ENCODE peak calls at places on chromosome 9, in eight cellular contexts. One of them, this sample, is unnamed. For H3K4me1, the result is how much of the 10 kb centered on the place peaks cover.

GRCh38 chr9:123027517-123027916 is 6.0 kb upstream of the GPR21 start:
- DNase-seq in HCT116: no peak
- DNase-seq in PC-3: no peak
- DNase-seq in SK-N-SH: no peak
- DNase-seq in hepatocyte: no peak
- DNase-seq in GM23338: no peak
- DNase-seq in OCI-LY7: no peak
- DNase-seq in neural progenitor cell: no peak
- DNase-seq in this sample: no peak

GRCh38 chr9:38035873-38036272 is 33.2 kb downstream of the SHB start:
- DNase-seq in HCT116: no peak
- DNase-seq in PC-3: peak
- DNase-seq in SK-N-SH: no peak
- DNase-seq in hepatocyte: no peak
- DNase-seq in GM23338: no peak
- DNase-seq in OCI-LY7: no peak
- DNase-seq in neural progenitor cell: no peak
- DNase-seq in this sample: peak

GRCh38 chr9:133519693-133520092 is 5.1 kb downstream of the MYMK start:
- DNase-seq in HCT116: no peak
- DNase-seq in PC-3: peak
- DNase-seq in SK-N-SH: no peak
- DNase-seq in hepatocyte: no peak
- DNase-seq in GM23338: no peak
- DNase-seq in OCI-LY7: no peak
- DNase-seq in neural progenitor cell: no peak
- DNase-seq in this sample: peak

GRCh38 chr9:81028504-81028903 is 660.8 kb downstream of the TLE1 start:
- DNase-seq in HCT116: peak
- DNase-seq in PC-3: peak
- DNase-seq in SK-N-SH: no peak
- DNase-seq in hepatocyte: no peak
- DNase-seq in GM23338: no peak
- DNase-seq in OCI-LY7: no peak
- DNase-seq in neural progenitor cell: no peak
- DNase-seq in this sample: peak

GRCh38 chr9:36049408-36049807 is 12.7 kb downstream of the RECK start:
- DNase-seq in HCT116: no peak
- DNase-seq in PC-3: no peak
- DNase-seq in SK-N-SH: no peak
- DNase-seq in hepatocyte: no peak
- DNase-seq in GM23338: peak
- DNase-seq in OCI-LY7: no peak
- DNase-seq in neural progenitor cell: peak
- DNase-seq in this sample: no peak

GRCh38 chr9:83327323-83327722 is 210.9 kb downstream of the FRMD3 start:
- DNase-seq in HCT116: no peak
- DNase-seq in PC-3: no peak
- DNase-seq in SK-N-SH: peak
- DNase-seq in hepatocyte: peak
- DNase-seq in GM23338: peak
- DNase-seq in OCI-LY7: no peak
- DNase-seq in neural progenitor cell: peak
- DNase-seq in this sample: peak

GRCh38 chr9:77464591-77465125 is 183.5 kb downstream of the GNA14 start:
- DNase-seq in HCT116: no peak
- DNase-seq in PC-3: no peak
- DNase-seq in SK-N-SH: no peak
- DNase-seq in hepatocyte: no peak
- DNase-seq in GM23338: no peak
- DNase-seq in OCI-LY7: no peak
- DNase-seq in neural progenitor cell: no peak
- DNase-seq in this sample: no peak

GRCh38 chr9:88653926-88654325 is 118.9 kb downstream of the NXNL2 start:
- DNase-seq in HCT116: no peak
- DNase-seq in PC-3: no peak
- DNase-seq in SK-N-SH: no peak
- DNase-seq in hepatocyte: no peak
- DNase-seq in GM23338: no peak
- DNase-seq in OCI-LY7: no peak
- DNase-seq in neural progenitor cell: no peak
- DNase-seq in this sample: peak

GRCh38 chr9:118170032-118170955 is 466.1 kb downstream of the TLR4 start:
- DNase-seq in HCT116: no peak
- DNase-seq in PC-3: peak
- DNase-seq in SK-N-SH: peak
- DNase-seq in hepatocyte: peak
- DNase-seq in GM23338: peak
- DNase-seq in OCI-LY7: peak
- DNase-seq in neural progenitor cell: peak
- DNase-seq in this sample: peak

GRCh38 chr9:31574006-31574750 is 810.3 kb upstream of the ACO1 start:
- DNase-seq in HCT116: no peak
- DNase-seq in PC-3: peak
- DNase-seq in SK-N-SH: no peak
- DNase-seq in hepatocyte: peak
- DNase-seq in GM23338: no peak
- DNase-seq in OCI-LY7: no peak
- DNase-seq in neural progenitor cell: no peak
- DNase-seq in this sample: no peak

GRCh38 chr9:76926324-76926731 is 20.4 kb upstream of the PRUNE2 start:
- DNase-seq in HCT116: no peak
- DNase-seq in PC-3: peak
- DNase-seq in SK-N-SH: no peak
- DNase-seq in hepatocyte: no peak
- DNase-seq in GM23338: no peak
- DNase-seq in OCI-LY7: no peak
- DNase-seq in neural progenitor cell: no peak
- DNase-seq in this sample: peak

GRCh38 chr9:16139781-16140180 is 586.9 kb downstream of the CCDC171 start:
- DNase-seq in HCT116: no peak
- DNase-seq in PC-3: no peak
- DNase-seq in SK-N-SH: no peak
- DNase-seq in hepatocyte: no peak
- DNase-seq in GM23338: no peak
- DNase-seq in OCI-LY7: no peak
- DNase-seq in neural progenitor cell: no peak
- DNase-seq in this sample: peak

GRCh38 chr9:30943446-30944232 is 1440.8 kb upstream of the ACO1 start:
- DNase-seq in HCT116: no peak
- DNase-seq in PC-3: no peak
- DNase-seq in SK-N-SH: no peak
- DNase-seq in hepatocyte: peak
- DNase-seq in GM23338: no peak
- DNase-seq in OCI-LY7: no peak
- DNase-seq in neural progenitor cell: no peak
- DNase-seq in this sample: no peak

GRCh38 chr9:84138543-84138942 is 157.9 kb downstream of the RMI1 start:
- DNase-seq in HCT116: no peak
- DNase-seq in PC-3: no peak
- DNase-seq in SK-N-SH: no peak
- DNase-seq in hepatocyte: no peak
- DNase-seq in GM23338: no peak
- DNase-seq in OCI-LY7: no peak
- DNase-seq in neural progenitor cell: no peak
- DNase-seq in this sample: no peak

GRCh38 chr9:89744730-89745129 is 139.9 kb downstream of the GADD45G start:
- DNase-seq in HCT116: no peak
- DNase-seq in PC-3: peak
- DNase-seq in SK-N-SH: no peak
- DNase-seq in hepatocyte: no peak
- DNase-seq in GM23338: no peak
- DNase-seq in OCI-LY7: peak
- DNase-seq in neural progenitor cell: no peak
- DNase-seq in this sample: no peak

GRCh38 chr9:2411459-2412215 is 209.9 kb upstream of the VLDLR start:
- DNase-seq in HCT116: no peak
- DNase-seq in PC-3: peak
- DNase-seq in SK-N-SH: no peak
- DNase-seq in hepatocyte: no peak
- DNase-seq in GM23338: peak
- DNase-seq in OCI-LY7: no peak
- DNase-seq in neural progenitor cell: peak
- DNase-seq in this sample: peak

GRCh38 chr9:96137666-96138429 is 164.1 kb downstream of the HSD17B3 start:
- DNase-seq in HCT116: no peak
- DNase-seq in PC-3: no peak
- DNase-seq in SK-N-SH: no peak
- DNase-seq in hepatocyte: no peak
- DNase-seq in GM23338: no peak
- DNase-seq in OCI-LY7: no peak
- DNase-seq in neural progenitor cell: no peak
- DNase-seq in this sample: peak

GRCh38 chr9:96138616-96139015 is 163.4 kb downstream of the HSD17B3 start:
- DNase-seq in HCT116: no peak
- DNase-seq in PC-3: no peak
- DNase-seq in SK-N-SH: no peak
- DNase-seq in hepatocyte: no peak
- DNase-seq in GM23338: no peak
- DNase-seq in OCI-LY7: no peak
- DNase-seq in neural progenitor cell: no peak
- DNase-seq in this sample: no peak

GRCh38 chr9:96141666-96142065 is 160.3 kb downstream of the HSD17B3 start:
- DNase-seq in HCT116: no peak
- DNase-seq in PC-3: no peak
- DNase-seq in SK-N-SH: no peak
- DNase-seq in hepatocyte: no peak
- DNase-seq in GM23338: no peak
- DNase-seq in OCI-LY7: no peak
- DNase-seq in neural progenitor cell: no peak
- DNase-seq in this sample: peak

GRCh38 chr9:96140401-96141180 is 161.4 kb downstream of the HSD17B3 start:
- DNase-seq in HCT116: no peak
- DNase-seq in PC-3: no peak
- DNase-seq in SK-N-SH: no peak
- DNase-seq in hepatocyte: peak
- DNase-seq in GM23338: peak
- DNase-seq in OCI-LY7: no peak
- DNase-seq in neural progenitor cell: peak
- DNase-seq in this sample: peak

DNA sequence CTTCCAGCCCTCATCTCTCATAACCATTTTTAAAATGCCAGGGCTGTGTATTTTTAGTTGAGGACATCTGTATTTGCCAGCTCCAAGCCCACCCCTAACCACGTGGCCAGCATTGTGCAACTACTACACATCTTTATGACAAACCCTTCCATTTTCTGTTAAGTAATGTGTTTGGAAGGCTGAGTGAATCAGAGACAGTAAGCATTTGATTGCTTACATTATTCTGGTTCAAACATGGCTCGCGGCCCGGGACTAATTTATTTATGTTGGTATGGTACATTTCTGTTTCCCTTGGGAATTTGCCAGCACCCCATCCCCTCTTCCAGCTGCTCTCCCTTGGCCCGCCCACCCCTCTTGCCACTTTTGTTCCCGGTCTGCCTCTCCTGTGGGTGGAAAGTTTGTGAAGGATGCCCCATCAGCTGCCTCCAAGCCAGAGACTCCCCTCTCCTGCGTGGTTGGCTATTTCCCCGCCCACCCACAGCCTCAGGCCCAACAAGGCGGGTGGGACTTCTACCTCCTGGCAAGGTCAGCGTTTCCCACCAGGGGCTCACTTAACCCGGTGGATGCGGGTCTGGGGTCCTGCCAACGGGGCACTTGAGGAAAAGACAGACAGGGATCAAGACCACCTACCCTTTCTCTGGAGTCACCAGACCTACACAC is 162.3 kb downstream of the HSD17B3 start:
- DNase-seq in HCT116: no peak
- DNase-seq in PC-3: peak
- DNase-seq in SK-N-SH: peak
- DNase-seq in hepatocyte: peak
- DNase-seq in GM23338: no peak
- DNase-seq in OCI-LY7: no peak
- DNase-seq in neural progenitor cell: no peak
- DNase-seq in this sample: peak
- H3K4me1 ChIP-seq in HCT116: under half
- H3K4me1 ChIP-seq in PC-3: under half
- H3K4me1 ChIP-seq in SK-N-SH: under half
- H3K4me1 ChIP-seq in hepatocyte: under half
- H3K4me1 ChIP-seq in GM23338: under half
- H3K4me1 ChIP-seq in OCI-LY7: under half
- H3K4me1 ChIP-seq in neural progenitor cell: under half
- H3K4me1 ChIP-seq in this sample: under half

GRCh38 chr9:106772523-106773290 is 90.3 kb upstream of the ZNF462 start:
- DNase-seq in HCT116: no peak
- DNase-seq in PC-3: no peak
- DNase-seq in SK-N-SH: no peak
- DNase-seq in hepatocyte: no peak
- DNase-seq in GM23338: no peak
- DNase-seq in OCI-LY7: no peak
- DNase-seq in neural progenitor cell: no peak
- DNase-seq in this sample: no peak
- H3K4me3 ChIP-seq in HCT116: no peak
- H3K4me3 ChIP-seq in PC-3: no peak
- H3K4me3 ChIP-seq in SK-N-SH: no peak
- H3K4me3 ChIP-seq in hepatocyte: no peak
- H3K4me3 ChIP-seq in GM23338: no peak
- H3K4me3 ChIP-seq in OCI-LY7: no peak
- H3K4me3 ChIP-seq in neural progenitor cell: no peak
- H3K4me3 ChIP-seq in this sample: no peak

GRCh38 chr9:24464321-24464951 is 81.3 kb downstream of the IZUMO3 start:
- DNase-seq in HCT116: no peak
- DNase-seq in PC-3: peak
- DNase-seq in SK-N-SH: no peak
- DNase-seq in hepatocyte: no peak
- DNase-seq in GM23338: peak
- DNase-seq in OCI-LY7: no peak
- DNase-seq in neural progenitor cell: no peak
- DNase-seq in this sample: peak
- TF ChIP-seq EZH2phosphoT487 in HCT116: no peak
- TF ChIP-seq EZH2phosphoT487 in PC-3: no peak
- TF ChIP-seq EZH2phosphoT487 in SK-N-SH: no peak
- TF ChIP-seq EZH2phosphoT487 in hepatocyte: no peak
- TF ChIP-seq EZH2phosphoT487 in GM23338: no peak
- TF ChIP-seq EZH2phosphoT487 in OCI-LY7: no peak
- TF ChIP-seq EZH2phosphoT487 in neural progenitor cell: no peak
- TF ChIP-seq EZH2phosphoT487 in this sample: no peak

GRCh38 chr9:134666801-134667200 is 25.2 kb downstream of the COL5A1 start:
- DNase-seq in HCT116: no peak
- DNase-seq in PC-3: peak
- DNase-seq in SK-N-SH: no peak
- DNase-seq in hepatocyte: no peak
- DNase-seq in GM23338: no peak
- DNase-seq in OCI-LY7: no peak
- DNase-seq in neural progenitor cell: no peak
- DNase-seq in this sample: peak

GRCh38 chr9:134670851-134671281 is 29.3 kb downstream of the COL5A1 start:
- DNase-seq in HCT116: no peak
- DNase-seq in PC-3: no peak
- DNase-seq in SK-N-SH: no peak
- DNase-seq in hepatocyte: no peak
- DNase-seq in GM23338: no peak
- DNase-seq in OCI-LY7: no peak
- DNase-seq in neural progenitor cell: no peak
- DNase-seq in this sample: no peak

GRCh38 chr9:134669556-134669955 is 28.0 kb downstream of the COL5A1 start:
- DNase-seq in HCT116: no peak
- DNase-seq in PC-3: no peak
- DNase-seq in SK-N-SH: no peak
- DNase-seq in hepatocyte: no peak
- DNase-seq in GM23338: no peak
- DNase-seq in OCI-LY7: no peak
- DNase-seq in neural progenitor cell: no peak
- DNase-seq in this sample: no peak

GRCh38 chr9:134670042-134670525 is 28.5 kb downstream of the COL5A1 start:
- DNase-seq in HCT116: no peak
- DNase-seq in PC-3: peak
- DNase-seq in SK-N-SH: no peak
- DNase-seq in hepatocyte: no peak
- DNase-seq in GM23338: no peak
- DNase-seq in OCI-LY7: no peak
- DNase-seq in neural progenitor cell: no peak
- DNase-seq in this sample: peak

GRCh38 chr9:134671341-134672113 is 29.9 kb downstream of the COL5A1 start:
- DNase-seq in HCT116: no peak
- DNase-seq in PC-3: no peak
- DNase-seq in SK-N-SH: no peak
- DNase-seq in hepatocyte: no peak
- DNase-seq in GM23338: no peak
- DNase-seq in OCI-LY7: no peak
- DNase-seq in neural progenitor cell: no peak
- DNase-seq in this sample: peak
- H3K4me1 ChIP-seq in HCT116: under half
- H3K4me1 ChIP-seq in PC-3: under half
- H3K4me1 ChIP-seq in SK-N-SH: under half
- H3K4me1 ChIP-seq in hepatocyte: under half
- H3K4me1 ChIP-seq in GM23338: under half
- H3K4me1 ChIP-seq in OCI-LY7: under half
- H3K4me1 ChIP-seq in neural progenitor cell: under half
- H3K4me1 ChIP-seq in this sample: half or more

This sample was measured in GM23248.